ENCODE peak calls at places on chromosomes 2 and 18, in seven cellular contexts. Q, E, H, J, V, N and B are unnamed samples.

GRCh38 chr18:39732918-39733317 is 2167.3 kb upstream of the CELF4 start:
- DNase-seq in V (no peak), E (no peak), H (no peak), J (no peak), Q (no peak), N (no peak), B (no peak)

GRCh38 chr2:69237070-69237670 is 149.9 kb downstream of the GFPT1 start:
- DNase-seq in V (no peak), N (no peak), Q (no peak), J (no peak), H (no peak), E (peak; percentile 79), B (no peak)

GRCh38 chr2:169928463-169928864 is 101.2 kb downstream of the UBR3 start:
- DNase-seq in J (no peak), E (no peak), Q (peak; percentile 11), H (no peak), N (peak; percentile 13), V (peak; percentile 70), B (peak; percentile 9)

GRCh38 chr2:167960089-167960747 is 287.2 kb downstream of the STK39 start:
- DNase-seq in H (no peak), E (no peak), N (no peak), J (no peak), V (no peak), Q (no peak), B (no peak)

GRCh38 chr2:22110244-22110651 is 986.5 kb downstream of the TDRD15 start:
- DNase-seq in E (no peak), H (no peak), N (no peak), V (no peak), J (no peak), Q (no peak), B (no peak)

GRCh38 chr2:41965886-41966285 is 81.9 kb upstream of the PKDCC start:
- DNase-seq in J (no peak), Q (peak; percentile 37), E (no peak), H (peak; percentile 89), N (no peak), V (peak; percentile 79), B (no peak)

GRCh38 chr2:172777431-172777830 is 41.8 kb downstream of the RAPGEF4 start:
- DNase-seq in N (no peak), E (no peak), J (no peak), H (no peak), Q (peak; percentile 13), V (no peak), B (no peak)

GRCh38 chr2:230650585-230651137 is 62.0 kb upstream of the CAB39 start:
- DNase-seq in N (no peak), H (no peak), E (no peak), Q (peak; percentile 22), J (no peak), V (no peak), B (no peak)

GRCh38 chr2:135916232-135916631 is 40.0 kb upstream of the MCM6 start:
- DNase-seq in N (no peak), V (peak; percentile 59), E (no peak), H (no peak), Q (peak; percentile 7), J (no peak), B (no peak)

GRCh38 chr18:13005289-13005688 is 14.1 kb downstream of the CEP192 start:
- DNase-seq in V (no peak), Q (no peak), J (no peak), N (no peak), E (no peak), H (no peak), B (no peak)

GRCh38 chr18:76144844-76145243 is 350.2 kb downstream of the ZNF516 start:
- DNase-seq in H (no peak), Q (no peak), J (no peak), V (no peak), E (no peak), N (no peak), B (no peak)

GRCh38 chr2:71803398-71803797 is 344.3 kb downstream of the CYP26B1 start:
- DNase-seq in Q (no peak), E (no peak), V (no peak), H (peak; percentile 9), J (no peak), N (no peak), B (no peak)

GRCh38 chr2:71060211-71060610 is 8.2 kb upstream of the NAGK start:
- DNase-seq in V (no peak), J (no peak), H (no peak), E (no peak), Q (no peak), N (no peak), B (no peak)

GRCh38 chr18:10140461-10140911 is 226.7 kb downstream of the VAPA start:
- DNase-seq in J (no peak), V (no peak), E (no peak), Q (peak; percentile 29), H (peak; percentile 40), N (no peak), B (no peak)

GRCh38 chr18:44715841-44716240 is 35.2 kb downstream of the SETBP1 start:
- DNase-seq in E (no peak), J (no peak), H (no peak), V (no peak), N (no peak), Q (no peak), B (no peak)